ENCODE peak calls at places on chromosomes 12 and 14, in seven cellular contexts. R is HTR-8/SVneo, K is nephron progenitor cell, L is EH, Q is fibroblast of gingiva, S is sciatic nerve, G is NCI-H226. J is an unnamed sample.

GRCh38 chr12:62335801-62336200 is 75.6 kb downstream of the USP15 start:
- DNase-seq in G (no peak), Q (no peak), S (no peak), L (no peak), R (no peak), K (no peak), J (no peak)

GRCh38 chr12:71686658-71687025 is 760 bp downstream of the TMEM19 start:
- DNase-seq in R (no peak), K (no peak), G (no peak), L (peak), S (no peak), Q (peak), J (peak)

GRCh38 chr12:57240069-57240921 is 10.7 kb downstream of the STAC3 start:
- DNase-seq in Q (peak), G (no peak), R (peak), K (no peak), L (peak), S (no peak), J (peak)

GRCh38 chr12:116727261-116727660 is 10.6 kb downstream of the SPRING1 start:
- DNase-seq in G (no peak), S (no peak), R (no peak), K (no peak), L (no peak), Q (no peak), J (no peak)

GRCh38 chr12:130608132-130608531 is 108.0 kb downstream of the RIMBP2 start:
- DNase-seq in K (no peak), S (no peak), G (no peak), Q (no peak), R (no peak), L (no peak), J (no peak)

GRCh38 chr12:12993367-12993766 is 6.7 kb downstream of the HEBP1 start:
- DNase-seq in R (no peak), L (no peak), S (no peak), G (no peak), Q (no peak), K (no peak), J (no peak)

GRCh38 chr14:81400202-81400678 is at the start of gene STON2:
- DNase-seq in Q (peak), L (peak), R (peak), K (no peak), G (no peak), S (peak), J (peak)

GRCh38 chr12:85996280-85996679 is 122.2 kb downstream of the NTS start:
- DNase-seq in R (peak), K (no peak), S (no peak), G (peak), Q (no peak), L (no peak), J (peak)

GRCh38 chr14:101200008-101200649 is 296.6 kb upstream of the RTL1 start:
- DNase-seq in Q (no peak), G (no peak), R (no peak), K (no peak), S (peak), L (no peak), J (no peak)

GRCh38 chr14:22070119-22070982 is 396.7 kb upstream of the OR4E1 start:
- DNase-seq in S (no peak), K (peak), G (no peak), R (no peak), Q (no peak), L (peak), J (peak)

GRCh38 chr12:45989857-45990467 is 412 bp downstream of the SCAF11 start:
- DNase-seq in K (no peak), S (peak), G (peak), R (peak), Q (peak), L (peak), J (no peak)

GRCh38 chr12:46388427-46388992 is 15.9 kb upstream of the SLC38A2 start:
- DNase-seq in Q (no peak), R (no peak), S (no peak), K (no peak), L (peak), G (peak), J (peak)

GRCh38 chr12:113506867-113507266 is 35.2 kb upstream of the LHX5 start:
- DNase-seq in S (no peak), L (no peak), R (no peak), G (no peak), Q (no peak), K (no peak), J (no peak)

GRCh38 chr12:52217223-52217622 is 15.8 kb upstream of the KRT7 start:
- DNase-seq in K (no peak), Q (no peak), L (no peak), G (peak), R (no peak), S (no peak), J (no peak)

GRCh38 chr14:42027271-42027670 is 420.6 kb downstream of the LRFN5 start:
- DNase-seq in G (no peak), L (no peak), R (no peak), K (no peak), Q (no peak), S (no peak), J (no peak)

GRCh38 chr12:19150273-19150895 is 20.9 kb downstream of the PLEKHA5 start:
- DNase-seq in L (peak), G (peak), Q (no peak), R (no peak), S (no peak), K (no peak), J (peak)

GRCh38 chr12:128052777-128053176 is 214.2 kb upstream of the TMEM132C start:
- DNase-seq in K (no peak), L (no peak), R (no peak), G (no peak), Q (no peak), S (no peak), J (no peak)

GRCh38 chr14:91356218-91356763 is 61.3 kb downstream of the CCDC88C start:
- DNase-seq in R (no peak), Q (no peak), L (no peak), S (no peak), K (peak), G (no peak), J (no peak)

GRCh38 chr12:4388032-4388431 is 8.5 kb upstream of the FGF23 start:
- DNase-seq in R (no peak), L (no peak), Q (no peak), K (no peak), G (no peak), S (no peak), J (no peak)

GRCh38 chr12:65460076-65460475 is 181.6 kb downstream of the MSRB3 start:
- DNase-seq in S (no peak), G (no peak), R (no peak), L (no peak), Q (no peak), K (no peak), J (no peak)

GRCh38 chr12:31234955-31235867 is 90.7 kb downstream of the SINHCAF start:
- DNase-seq in Q (peak), R (peak), G (no peak), L (peak), K (peak), S (no peak), J (peak)

GRCh38 chr14:44963775-44964380 is 1.9 kb downstream of the TOGARAM1 start:
- DNase-seq in Q (peak), S (no peak), G (no peak), K (no peak), R (no peak), L (peak), J (peak)

GRCh38 chr12:64194333-64195149 is 27.6 kb downstream of the KICS2 start:
- DNase-seq in Q (peak), G (no peak), L (no peak), R (no peak), K (no peak), S (no peak), J (peak)

GRCh38 chr12:31206038-31206670 is 119.8 kb downstream of the SINHCAF start:
- DNase-seq in G (no peak), S (no peak), L (peak), R (no peak), K (no peak), Q (peak), J (peak)

GRCh38 chr12:9668141-9669018 is 1.1 kb upstream of the CLEC2D start:
- DNase-seq in L (peak), S (no peak), K (no peak), G (peak), R (no peak), Q (no peak), J (peak)

GRCh38 chr12:57276935-57277563 is 26.1 kb upstream of the STAC3 start:
- DNase-seq in Q (peak), R (peak), K (no peak), L (peak), S (no peak), G (no peak), J (peak)

GRCh38 chr12:122886851-122887816 is 8.8 kb downstream of the VPS37B start:
- DNase-seq in Q (no peak), S (no peak), K (no peak), G (peak), L (peak), R (peak), J (peak)

GRCh38 chr12:39426636-39427245 is 16.2 kb downstream of the KIF21A start:
- DNase-seq in G (peak), L (peak), S (no peak), R (no peak), K (no peak), Q (peak), J (no peak)

GRCh38 chr12:27343255-27344000 is 10.8 kb downstream of the BMAL2 start:
- DNase-seq in K (no peak), Q (peak), L (peak), S (no peak), G (peak), R (peak), J (peak)

GRCh38 chr14:19947413-19948090 is 16.8 kb downstream of the OR4K1 start:
- DNase-seq in K (no peak), L (no peak), G (no peak), R (no peak), Q (no peak), S (no peak), J (no peak)

GRCh38 chr14:90644882-90645281 is 171.3 kb downstream of the TTC7B start:
- DNase-seq in R (no peak), G (peak), L (peak), K (no peak), S (no peak), Q (peak), J (peak)

GRCh38 chr12:89135976-89136634 is 216.2 kb downstream of the DUSP6 start:
- DNase-seq in Q (no peak), G (peak), R (no peak), S (no peak), L (peak), K (no peak), J (peak)

GRCh38 chr12:114682101-114682919 is 1.7 kb downstream of the TBX3 start:
- DNase-seq in G (no peak), L (peak), R (no peak), Q (no peak), S (no peak), K (no peak), J (no peak)

GRCh38 chr12:24198936-24199644 is 249.6 kb upstream of the SOX5 start:
- DNase-seq in Q (no peak), G (no peak), S (no peak), L (peak), R (no peak), K (no peak), J (no peak)

GRCh38 chr14:73796881-73797539 is 54.6 kb upstream of the PTGR2 start:
- DNase-seq in L (peak), S (no peak), K (no peak), Q (no peak), R (no peak), G (peak), J (no peak)